ENCODE peak calls at places on chromosomes 1 and 21, in nine cellular contexts. I is stimulated activated CD8-positive, alpha-beta memory T cell treated with anti-CD3 and anti-CD28 coated beads, Interleukin-4, amount 100 ng/mL, for 4 hours; U is progenitor cell of endocrine pancreas; G is left ventricle myocardium inferior; P is EL; O is CD8-positive, alpha-beta memory T cell; S is prostate gland; L is head of caudate nucleus; R is T47D. E is an unnamed sample.

GRCh38 chr1:172821609-172822274 is 162.8 kb downstream of the FASLG start:
- DNase-seq in I (no peak), U (no peak), G (no peak), P (peak), O (no peak), S (no peak), L (peak), R (no peak), E (no peak)

GRCh38 chr1:65679773-65680172 is 112.9 kb upstream of the PDE4B start:
- DNase-seq in I (no peak), U (no peak), G (no peak), P (no peak), O (no peak), S (no peak), L (no peak), R (no peak), E (no peak)

GRCh38 chr1:200628223-200628868 is 7.8 kb upstream of the KIF14 start:
- DNase-seq in I (no peak), U (no peak), G (no peak), P (no peak), O (peak), S (no peak), L (no peak), R (no peak), E (no peak)

GRCh38 chr1:109815809-109816791 is 52.4 kb upstream of the EPS8L3 start:
- DNase-seq in I (no peak), U (no peak), G (no peak), P (no peak), O (no peak), S (no peak), L (no peak), R (no peak), E (no peak)

GRCh38 chr1:221397606-221398005 is 344.3 kb downstream of the DUSP10 start:
- DNase-seq in I (no peak), U (no peak), G (no peak), P (peak), O (no peak), S (no peak), L (no peak), R (no peak), E (no peak)

GRCh38 chr1:220338759-220339158 is 66.5 kb upstream of the RAB3GAP2 start:
- DNase-seq in I (no peak), U (no peak), G (no peak), P (no peak), O (no peak), S (no peak), L (no peak), R (no peak), E (peak)

GRCh38 chr1:86429830-86430229 is 5.9 kb downstream of the CLCA2 start:
- DNase-seq in I (no peak), U (no peak), G (no peak), P (peak), O (no peak), S (peak), L (no peak), R (no peak), E (no peak)

GRCh38 chr1:74502432-74502831 is 10.0 kb downstream of the LRRC53 start:
- DNase-seq in I (no peak), U (peak), G (no peak), P (peak), O (no peak), S (no peak), L (no peak), R (peak), E (peak)

GRCh38 chr21:44790401-44790800 is 11.2 kb downstream of the UBE2G2 start:
- DNase-seq in I (no peak), U (no peak), G (no peak), P (no peak), O (no peak), S (no peak), L (no peak), R (no peak), E (no peak)

GRCh38 chr21:41745971-41746743 is 20.7 kb downstream of the RIPK4 start:
- DNase-seq in I (no peak), U (no peak), G (no peak), P (no peak), O (no peak), S (no peak), L (no peak), R (no peak), E (no peak)

GRCh38 chr1:234970731-234971476 is 157.7 kb downstream of the TOMM20 start:
- DNase-seq in I (no peak), U (no peak), G (peak), P (peak), O (no peak), S (peak), L (peak), R (no peak), E (peak)

GRCh38 chr1:201505505-201505893 is 1.4 kb downstream of the CSRP1 start:
- DNase-seq in I (no peak), U (no peak), G (no peak), P (peak), O (no peak), S (no peak), L (no peak), R (peak), E (no peak)

GRCh38 chr1:71593523-71593922 is 512.7 kb upstream of the ZRANB2 start:
- DNase-seq in I (no peak), U (no peak), G (no peak), P (peak), O (no peak), S (no peak), L (no peak), R (no peak), E (peak)

GRCh38 chr1:42282867-42283583 is 52.0 kb downstream of the FOXJ3 start:
- DNase-seq in I (no peak), U (no peak), G (no peak), P (peak), O (no peak), S (no peak), L (no peak), R (no peak), E (no peak)

GRCh38 chr1:230568008-230568407 is 74.3 kb upstream of the COG2 start:
- DNase-seq in I (no peak), U (no peak), G (no peak), P (peak), O (no peak), S (no peak), L (no peak), R (peak), E (peak)

GRCh38 chr1:232221790-232222499 is 408.0 kb downstream of the SIPA1L2 start:
- DNase-seq in I (no peak), U (no peak), G (no peak), P (peak), O (no peak), S (no peak), L (no peak), R (no peak), E (no peak)

GRCh38 chr21:15848632-15849031 is 118.8 kb downstream of the USP25 start:
- DNase-seq in I (no peak), U (no peak), G (no peak), P (peak), O (no peak), S (no peak), L (no peak), R (no peak), E (no peak)

GRCh38 chr1:109399326-109399957 is 1.7 kb upstream of the SORT1 start:
- DNase-seq in I (no peak), U (no peak), G (no peak), P (peak), O (no peak), S (peak), L (no peak), R (no peak), E (peak)

GRCh38 chr1:101653482-101653946 is 343.2 kb downstream of the OLFM3 start:
- DNase-seq in I (no peak), U (no peak), G (no peak), P (peak), O (no peak), S (no peak), L (peak), R (no peak), E (peak)